ENCODE peak calls at places on chromosomes 13 and 19, in four cellular contexts. S is DMS153, G is ovary, A is astrocyte of the cerebellum. Z is an unnamed sample.

GRCh38 chr13:22800726-22801401 is 379.9 kb upstream of the SGCG start:
- DNase-seq in S (no peak), G (no peak), A (no peak), Z (no peak)

GRCh38 chr19:43738780-43739211 is 16.0 kb downstream of the SMG9 start:
- DNase-seq in S (no peak), G (no peak), A (no peak), Z (no peak)

GRCh38 chr19:38736036-38736412 is 8.2 kb downstream of the CAPN12 start:
- DNase-seq in S (no peak), G (peak; percentile 72), A (no peak), Z (peak; percentile 71)

GRCh38 chr19:18467978-18468377 is 30.0 kb upstream of the ISYNA1 start:
- DNase-seq in S (no peak), G (no peak), A (no peak), Z (no peak)

GRCh38 chr19:18519962-18520847 is 1.7 kb downstream of the ELL start:
- DNase-seq in S (peak; percentile 32), G (peak; percentile 74), A (peak; percentile 29), Z (no peak)

GRCh38 chr19:1672769-1673644 is 20.6 kb upstream of the TCF3 start:
- DNase-seq in S (no peak), G (no peak), A (no peak), Z (no peak)

GRCh38 chr13:109235901-109236300 is 550.5 kb downstream of the IRS2 start:
- DNase-seq in S (no peak), G (no peak), A (no peak), Z (no peak)

GRCh38 chr13:71964491-71965108 is 97.6 kb upstream of the DACH1 start:
- DNase-seq in S (no peak), G (no peak), A (no peak), Z (no peak)

GRCh38 chr13:109330941-109331340 is 455.4 kb downstream of the IRS2 start:
- DNase-seq in S (no peak), G (no peak), A (no peak), Z (no peak)

Z was measured in NCI-H345.